ENCODE peak calls at places on chromosomes 3 and 15, in ten cellular contexts. B is SJSA1, Y is AG04450, O is mesendoderm, M is heart right ventricle, Q is sigmoid colon, P is substantia nigra, K is transverse colon, R is right cardiac atrium, X is psoas muscle. D is an unnamed sample.

GRCh38 chr3:57158813-57159678 is 6.1 kb downstream of the IL17RD start:
- DNase-seq in B (peak; percentile 47), Y (no peak), O (peak; percentile 95), M (no peak), Q (no peak), P (no peak), K (no peak), R (no peak), X (no peak), D (no peak)

GRCh38 chr15:40984406-40984805 is 31.1 kb downstream of the CHAC1 start:
- DNase-seq in B (no peak), Y (no peak), O (no peak), M (no peak), Q (no peak), P (no peak), K (no peak), R (no peak), X (no peak), D (no peak)

GRCh38 chr3:129228891-129229585 is 20.4 kb upstream of the COPG1 start:
- DNase-seq in B (peak; percentile 67), Y (peak; percentile 50), O (peak; percentile 69), M (peak; percentile 24), Q (no peak), P (no peak), K (no peak), R (peak; percentile 42), X (no peak), D (no peak)

GRCh38 chr15:90046846-90047481 is 45.8 kb downstream of the ZNF710 start:
- DNase-seq in B (no peak), Y (no peak), O (no peak), M (no peak), Q (no peak), P (no peak), K (peak; percentile 79), R (no peak), X (peak; percentile 66), D (peak; percentile 85)

GRCh38 chr15:80093854-80094418 is 34.5 kb downstream of the ZFAND6 start:
- DNase-seq in B (no peak), Y (no peak), O (peak; percentile 36), M (peak; percentile 29), Q (peak; percentile 82), P (no peak), K (peak; percentile 49), R (peak; percentile 30), X (peak; percentile 75), D (peak; percentile 30)

GRCh38 chr3:171781711-171782127 is 28.6 kb downstream of the PLD1 start:
- DNase-seq in B (no peak), Y (peak; percentile 74), O (no peak), M (no peak), Q (no peak), P (no peak), K (no peak), R (no peak), X (no peak), D (no peak)

GRCh38 chr15:42062284-42062806 is 32.0 kb downstream of the PLA2G4D start:
- DNase-seq in B (no peak), Y (no peak), O (no peak), M (no peak), Q (no peak), P (no peak), K (no peak), R (no peak), X (no peak), D (peak; percentile 9)

GRCh38 chr3:156620260-156620659 is 54.1 kb upstream of the TIPARP start:
- DNase-seq in B (no peak), Y (no peak), O (no peak), M (no peak), Q (no peak), P (no peak), K (peak; percentile 34), R (no peak), X (no peak), D (no peak)

GRCh38 chr3:157493627-157494550 is 9.3 kb downstream of the VEPH1 start:
- DNase-seq in B (no peak), Y (no peak), O (peak; percentile 54), M (no peak), Q (no peak), P (no peak), K (no peak), R (no peak), X (no peak), D (no peak)

GRCh38 chr15:65957451-65957850 is 88.2 kb downstream of the RAB11A start:
- DNase-seq in B (no peak), Y (no peak), O (no peak), M (no peak), Q (no peak), P (no peak), K (no peak), R (no peak), X (no peak), D (no peak)

GRCh38 chr3:51717947-51718346 is 11.1 kb downstream of the GRM2 start:
- DNase-seq in B (no peak), Y (no peak), O (no peak), M (no peak), Q (no peak), P (no peak), K (no peak), R (no peak), X (no peak), D (no peak)

GRCh38 chr3:123546133-123546755 is 38.6 kb downstream of the HACD2 start:
- DNase-seq in B (no peak), Y (peak; percentile 65), O (no peak), M (no peak), Q (no peak), P (no peak), K (no peak), R (no peak), X (no peak), D (no peak)

GRCh38 chr3:9727041-9727595 is 4.4 kb upstream of the BRPF1 start:
- DNase-seq in B (no peak), Y (no peak), O (peak; percentile 91), M (no peak), Q (no peak), P (no peak), K (no peak), R (no peak), X (no peak), D (no peak)

GRCh38 chr3:142445816-142446254 is 2.0 kb downstream of the XRN1 start:
- DNase-seq in B (no peak), Y (no peak), O (no peak), M (no peak), Q (no peak), P (no peak), K (peak; percentile 31), R (no peak), X (no peak), D (peak; percentile 47)

GRCh38 chr3:54877675-54878544 is 49.9 kb downstream of the LRTM1 start:
- DNase-seq in B (no peak), Y (no peak), O (no peak), M (no peak), Q (no peak), P (no peak), K (no peak), R (no peak), X (no peak), D (no peak)

GRCh38 chr3:150419076-150419868 is 11.2 kb downstream of the TSC22D2 start:
- DNase-seq in B (no peak), Y (no peak), O (no peak), M (no peak), Q (no peak), P (no peak), K (no peak), R (no peak), X (no peak), D (no peak)

GRCh38 chr3:150419959-150420358 is 11.9 kb downstream of the TSC22D2 start:
- DNase-seq in B (no peak), Y (no peak), O (no peak), M (no peak), Q (no peak), P (no peak), K (no peak), R (no peak), X (no peak), D (no peak)

GRCh38 chr3:150426292-150426691 is 18.2 kb downstream of the TSC22D2 start:
- DNase-seq in B (no peak), Y (no peak), O (no peak), M (no peak), Q (no peak), P (no peak), K (no peak), R (no peak), X (no peak), D (no peak)

GRCh38 chr3:150421256-150421655 is 13.2 kb downstream of the TSC22D2 start:
- DNase-seq in B (no peak), Y (no peak), O (peak; percentile 26), M (no peak), Q (no peak), P (no peak), K (no peak), R (no peak), X (no peak), D (no peak)

GRCh38 chr3:150421799-150422548 is 13.9 kb downstream of the TSC22D2 start:
- DNase-seq in B (no peak), Y (no peak), O (no peak), M (no peak), Q (no peak), P (no peak), K (no peak), R (no peak), X (no peak), D (no peak)
- H3K27ac ChIP-seq in B (no peak overlapping the region), Y (no peak overlapping the region), O (no peak overlapping the region), M (no peak overlapping the region), Q (no peak overlapping the region), P (no peak overlapping the region), K (no peak overlapping the region), R (no peak overlapping the region), X (no peak overlapping the region), D (no peak overlapping the region)

GRCh38 chr3:71039332-71039731 is 544.2 kb downstream of the FOXP1 start:
- DNase-seq in B (no peak), Y (no peak), O (no peak), M (no peak), Q (no peak), P (no peak), K (no peak), R (no peak), X (no peak), D (no peak)
- H3K27ac ChIP-seq in B (no peak overlapping the region), Y (no peak overlapping the region), O (no peak overlapping the region), M (no peak overlapping the region), Q (peak overlapping the region; percentile 84), P (no peak overlapping the region), K (no peak overlapping the region), R (no peak overlapping the region), X (no peak overlapping the region), D (no peak overlapping the region)

GRCh38 chr3:184691397-184692131 is 20.3 kb downstream of the MAGEF1 start:
- DNase-seq in B (no peak), Y (no peak), O (no peak), M (no peak), Q (peak; percentile 75), P (peak; percentile 32), K (no peak), R (no peak), X (peak; percentile 58), D (no peak)
- H3K27ac ChIP-seq in B (no peak overlapping the region), Y (peak overlapping the region; percentile 52), O (no peak overlapping the region), M (no peak overlapping the region), Q (peak overlapping the region; percentile 75), P (peak overlapping the region; percentile 28), K (peak overlapping the region; percentile 56), R (peak overlapping the region; percentile 37), X (no peak overlapping the region), D (no peak overlapping the region)

DNA sequence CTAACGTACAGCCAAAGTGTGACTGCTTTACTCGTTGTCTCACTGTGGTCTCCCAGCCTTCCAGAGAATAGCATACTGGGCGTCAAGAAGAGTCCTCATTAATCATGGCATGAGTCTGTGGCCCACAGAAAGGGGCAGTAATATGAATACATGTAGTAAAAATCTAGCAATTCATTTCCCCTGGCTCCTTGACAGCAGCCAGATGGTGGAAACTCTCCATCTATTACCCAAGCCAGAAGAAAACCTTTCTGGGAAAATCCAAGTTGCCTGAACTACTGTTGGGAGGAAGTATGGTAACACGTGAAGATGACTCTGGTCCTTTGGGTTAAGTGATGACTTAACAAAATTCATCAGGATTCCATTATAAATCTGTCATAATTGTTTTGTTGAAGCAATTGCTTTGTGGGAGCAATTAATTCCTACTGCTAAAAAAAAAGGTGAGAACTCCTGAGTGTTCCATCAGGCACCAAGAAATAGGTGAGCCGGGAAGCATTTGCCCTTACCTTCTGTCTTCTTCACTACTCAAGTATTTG is 530.5 kb downstream of the FHIT start:
- DNase-seq in B (no peak), Y (no peak), O (no peak), M (no peak), Q (no peak), P (no peak), K (no peak), R (no peak), X (no peak), D (no peak)
- H3K27ac ChIP-seq in B (no peak overlapping the region), Y (no peak overlapping the region), O (no peak overlapping the region), M (no peak overlapping the region), Q (no peak overlapping the region), P (no peak overlapping the region), K (no peak overlapping the region), R (no peak overlapping the region), X (no peak overlapping the region), D (no peak overlapping the region)

D was measured in colonic mucosa.